ENCODE peak calls at places on chromosomes 3 and 15, in seven cellular contexts. E is GF-D8; M is CD4-positive, CD25-positive, alpha-beta regulatory T cell; V is PC-9; C is stimulated activated CD8-positive, alpha-beta memory T cell treated with anti-CD3 and anti-CD28 coated beads, Interleukin-2, amount 100 ng/mL, for 48 hours; B is WERI-Rb-1; Y is sciatic nerve. H is an unnamed sample.
A peak's percentile ranks its signal among the peaks of the same experiment; 100 is the strongest.

GRCh38 chr15:72172796-72173195 is 24.8 kb downstream of the GRAMD2A start:
- DNase-seq in E (no peak), M (no peak), V (no peak), C (no peak), B (no peak), Y (no peak), H (no peak)

GRCh38 chr3:194003128-194004057 is 132.6 kb upstream of the HES1 start:
- DNase-seq in E (peak; percentile 45), M (no peak), V (peak; percentile 98), C (no peak), B (peak; percentile 60), Y (peak; percentile 91), H (no peak)

GRCh38 chr3:45644467-45645201 is 44.6 kb upstream of the SACM1L start:
- DNase-seq in E (no peak), M (no peak), V (no peak), C (no peak), B (no peak), Y (no peak), H (no peak)

GRCh38 chr3:170689218-170689874 is 103.5 kb upstream of the SLC7A14 start:
- DNase-seq in E (no peak), M (no peak), V (peak; percentile 95), C (no peak), B (peak; percentile 17), Y (no peak), H (no peak)

GRCh38 chr3:170109579-170110293 is 71.8 kb downstream of the PHC3 start:
- DNase-seq in E (peak; percentile 46), M (no peak), V (no peak), C (no peak), B (no peak), Y (no peak), H (no peak)

GRCh38 chr15:77021088-77021481 is 26.2 kb downstream of the PSTPIP1 start:
- DNase-seq in E (no peak), M (no peak), V (no peak), C (no peak), B (no peak), Y (no peak), H (no peak)

GRCh38 chr15:93897377-93897776 is 334.0 kb upstream of the MCTP2 start:
- DNase-seq in E (no peak), M (no peak), V (no peak), C (no peak), B (no peak), Y (no peak), H (no peak)

GRCh38 chr15:81893182-81893833 is 152.5 kb downstream of the MEX3B start:
- DNase-seq in E (no peak), M (no peak), V (no peak), C (no peak), B (no peak), Y (no peak), H (peak; percentile 46)

GRCh38 chr3:119177321-119177720 is 3.9 kb downstream of the UPK1B start:
- DNase-seq in E (no peak), M (no peak), V (no peak), C (no peak), B (no peak), Y (no peak), H (no peak)

GRCh38 chr15:45690581-45691260 is 55.9 kb downstream of the SQOR start:
- DNase-seq in E (no peak), M (no peak), V (no peak), C (no peak), B (no peak), Y (no peak), H (no peak)

GRCh38 chr15:69059170-69059943 is 44.9 kb downstream of the NOX5 start:
- DNase-seq in E (peak; percentile 3), M (peak; percentile 68), V (peak; percentile 77), C (peak; percentile 40), B (peak; percentile 91), Y (peak; percentile 95), H (peak; percentile 82)

GRCh38 chr15:58987501-58988010 is at the start of gene RNF111:
- DNase-seq in E (peak; percentile 86), M (peak; percentile 92), V (peak; percentile 84), C (peak; percentile 84), B (peak; percentile 93), Y (peak; percentile 92), H (peak; percentile 89)

GRCh38 chr3:123708531-123708930 is 123.7 kb upstream of the HACD2 start:
- DNase-seq in E (no peak), M (no peak), V (no peak), C (no peak), B (no peak), Y (peak; percentile 38), H (no peak)

GRCh38 chr15:83928878-83929418 is 275.0 kb downstream of the ADAMTSL3 start:
- DNase-seq in E (no peak), M (no peak), V (no peak), C (no peak), B (no peak), Y (no peak), H (no peak)

GRCh38 chr3:99634881-99635280 is 3.5 kb upstream of the COL8A1 start:
- DNase-seq in E (no peak), M (no peak), V (no peak), C (no peak), B (no peak), Y (no peak), H (no peak)

GRCh38 chr3:143436231-143436930 is 316.8 kb downstream of the CHST2 start:
- DNase-seq in E (no peak), M (no peak), V (no peak), C (no peak), B (no peak), Y (no peak), H (no peak)

GRCh38 chr3:43581343-43581742 is 40.5 kb downstream of the ANO10 start:
- DNase-seq in E (no peak), M (no peak), V (no peak), C (no peak), B (no peak), Y (no peak), H (no peak)

GRCh38 chr3:41304603-41305002 is 105.3 kb downstream of the CTNNB1 start:
- DNase-seq in E (no peak), M (no peak), V (peak; percentile 2), C (no peak), B (no peak), Y (no peak), H (no peak)

GRCh38 chr15:76196949-76197315 is 114.3 kb downstream of the ETFA start:
- DNase-seq in E (no peak), M (no peak), V (no peak), C (no peak), B (no peak), Y (peak; percentile 43), H (no peak)

GRCh38 chr3:141049681-141050080 is 1.5 kb upstream of the SPSB4 start:
- DNase-seq in E (no peak), M (no peak), V (no peak), C (no peak), B (peak; percentile 46), Y (no peak), H (no peak)

H was measured in NCI-H1092.